ENCODE peak calls at places on chromosomes 12 and 14, in ten cellular contexts. One of them, this sample, is unnamed.

GRCh38 chr12:114131824-114132223 is 165.7 kb upstream of the RBM19 start:
- DNase-seq in endodermal cell: peak
- DNase-seq in HL-60: no peak
- DNase-seq in A549: no peak
- DNase-seq in A673: no peak
- DNase-seq in PC-9: no peak
- DNase-seq in lower lobe of right lung: no peak
- DNase-seq in AG09309: no peak
- DNase-seq in HCT116: no peak
- DNase-seq in spleen: no peak
- DNase-seq in this sample: no peak

GRCh38 chr14:33404054-33404453 is 465.4 kb downstream of the NPAS3 start:
- DNase-seq in endodermal cell: no peak
- DNase-seq in HL-60: no peak
- DNase-seq in A549: no peak
- DNase-seq in A673: peak
- DNase-seq in PC-9: peak
- DNase-seq in lower lobe of right lung: no peak
- DNase-seq in AG09309: peak
- DNase-seq in HCT116: no peak
- DNase-seq in spleen: no peak
- DNase-seq in this sample: no peak

GRCh38 chr12:119423285-119423684 is 88.8 kb downstream of the CCDC60 start:
- DNase-seq in endodermal cell: peak
- DNase-seq in HL-60: no peak
- DNase-seq in A549: no peak
- DNase-seq in A673: peak
- DNase-seq in PC-9: no peak
- DNase-seq in lower lobe of right lung: no peak
- DNase-seq in AG09309: no peak
- DNase-seq in HCT116: peak
- DNase-seq in spleen: no peak
- DNase-seq in this sample: no peak

GRCh38 chr12:109991586-109991985 is 4.6 kb downstream of the GIT2 start:
- DNase-seq in endodermal cell: no peak
- DNase-seq in HL-60: no peak
- DNase-seq in A549: no peak
- DNase-seq in A673: no peak
- DNase-seq in PC-9: no peak
- DNase-seq in lower lobe of right lung: no peak
- DNase-seq in AG09309: no peak
- DNase-seq in HCT116: no peak
- DNase-seq in spleen: no peak
- DNase-seq in this sample: no peak

GRCh38 chr12:52036587-52037171 is 14.6 kb upstream of the NR4A1 start:
- DNase-seq in endodermal cell: peak
- DNase-seq in HL-60: peak
- DNase-seq in A549: peak
- DNase-seq in A673: peak
- DNase-seq in PC-9: peak
- DNase-seq in lower lobe of right lung: peak
- DNase-seq in AG09309: no peak
- DNase-seq in HCT116: no peak
- DNase-seq in spleen: peak
- DNase-seq in this sample: no peak

GRCh38 chr14:41899416-41899815 is 292.7 kb downstream of the LRFN5 start:
- DNase-seq in endodermal cell: no peak
- DNase-seq in HL-60: no peak
- DNase-seq in A549: no peak
- DNase-seq in A673: peak
- DNase-seq in PC-9: no peak
- DNase-seq in lower lobe of right lung: no peak
- DNase-seq in AG09309: no peak
- DNase-seq in HCT116: no peak
- DNase-seq in spleen: no peak
- DNase-seq in this sample: no peak

GRCh38 chr14:44962573-44963528 is 861 bp downstream of the TOGARAM1 start:
- DNase-seq in endodermal cell: no peak
- DNase-seq in HL-60: no peak
- DNase-seq in A549: peak
- DNase-seq in A673: peak
- DNase-seq in PC-9: no peak
- DNase-seq in lower lobe of right lung: peak
- DNase-seq in AG09309: no peak
- DNase-seq in HCT116: no peak
- DNase-seq in spleen: peak
- DNase-seq in this sample: no peak

GRCh38 chr14:95784137-95784536 is 70.2 kb upstream of the TCL1A start:
- DNase-seq in endodermal cell: peak
- DNase-seq in HL-60: no peak
- DNase-seq in A549: no peak
- DNase-seq in A673: peak
- DNase-seq in PC-9: no peak
- DNase-seq in lower lobe of right lung: no peak
- DNase-seq in AG09309: no peak
- DNase-seq in HCT116: no peak
- DNase-seq in spleen: no peak
- DNase-seq in this sample: peak

GRCh38 chr12:50083301-50083700 is 1.8 kb upstream of the SMARCD1 start:
- DNase-seq in endodermal cell: no peak
- DNase-seq in HL-60: no peak
- DNase-seq in A549: no peak
- DNase-seq in A673: no peak
- DNase-seq in PC-9: no peak
- DNase-seq in lower lobe of right lung: peak
- DNase-seq in AG09309: no peak
- DNase-seq in HCT116: no peak
- DNase-seq in spleen: peak
- DNase-seq in this sample: no peak

GRCh38 chr12:50085615-50085928 is 430 bp downstream of the SMARCD1 start:
- DNase-seq in endodermal cell: no peak
- DNase-seq in HL-60: no peak
- DNase-seq in A549: no peak
- DNase-seq in A673: no peak
- DNase-seq in PC-9: no peak
- DNase-seq in lower lobe of right lung: no peak
- DNase-seq in AG09309: no peak
- DNase-seq in HCT116: no peak
- DNase-seq in spleen: no peak
- DNase-seq in this sample: no peak

GRCh38 chr12:50086148-50086547 is 1.0 kb downstream of the SMARCD1 start:
- DNase-seq in endodermal cell: no peak
- DNase-seq in HL-60: no peak
- DNase-seq in A549: no peak
- DNase-seq in A673: no peak
- DNase-seq in PC-9: no peak
- DNase-seq in lower lobe of right lung: no peak
- DNase-seq in AG09309: no peak
- DNase-seq in HCT116: no peak
- DNase-seq in spleen: peak
- DNase-seq in this sample: no peak

GRCh38 chr12:50087159-50087558 is 2.0 kb downstream of the SMARCD1 start:
- DNase-seq in endodermal cell: no peak
- DNase-seq in HL-60: no peak
- DNase-seq in A549: no peak
- DNase-seq in A673: no peak
- DNase-seq in PC-9: no peak
- DNase-seq in lower lobe of right lung: no peak
- DNase-seq in AG09309: no peak
- DNase-seq in HCT116: no peak
- DNase-seq in spleen: peak
- DNase-seq in this sample: no peak

DNA sequence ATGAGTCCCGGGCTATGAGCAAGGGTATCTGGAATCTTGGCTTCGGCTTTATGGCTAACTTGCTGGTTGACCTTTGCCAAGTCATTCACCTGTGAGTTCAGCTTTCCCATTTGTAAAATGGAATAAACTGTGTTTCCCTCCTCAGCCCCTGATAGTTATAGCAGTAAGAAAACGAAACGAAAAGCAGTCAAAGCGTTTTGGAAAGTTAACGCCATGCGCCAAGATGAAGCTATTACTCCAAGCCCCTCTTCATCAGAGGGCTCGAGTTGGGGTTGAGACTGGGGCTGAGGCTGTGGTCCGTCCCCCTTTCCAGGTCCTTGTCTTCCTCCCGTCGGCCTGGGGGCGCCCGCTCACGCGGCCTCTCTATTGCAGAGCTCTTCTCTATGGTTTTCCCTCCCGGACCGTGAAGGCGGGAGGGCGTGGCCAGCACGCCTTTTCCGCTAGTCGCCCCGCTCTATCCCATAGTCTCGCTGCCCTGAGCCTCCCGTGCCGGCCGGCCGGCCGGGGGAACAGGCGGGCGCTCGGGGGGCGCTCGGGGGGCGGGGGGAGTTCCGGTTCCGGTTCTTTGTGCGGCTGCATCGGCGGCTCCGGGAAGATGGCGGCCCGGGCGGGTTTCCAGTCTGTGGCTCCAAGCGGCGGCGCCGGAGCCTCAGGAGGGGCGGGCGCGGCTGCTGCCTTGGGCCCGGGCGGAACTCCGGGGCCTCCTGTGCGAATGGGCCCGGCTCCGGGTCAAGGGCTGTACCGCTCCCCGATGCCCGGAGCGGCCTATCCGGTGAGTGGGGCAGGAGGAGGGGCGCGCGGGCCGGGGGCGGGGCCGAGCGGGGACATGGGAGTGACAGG is at the start of gene SMARCD1:
- DNase-seq in endodermal cell: peak
- DNase-seq in HL-60: peak
- DNase-seq in A549: peak
- DNase-seq in A673: peak
- DNase-seq in PC-9: peak
- DNase-seq in lower lobe of right lung: peak
- DNase-seq in AG09309: peak
- DNase-seq in HCT116: peak
- DNase-seq in spleen: peak
- DNase-seq in this sample: peak
- TF ChIP-seq CTCF in endodermal cell: peak
- TF ChIP-seq CTCF in HL-60: peak
- TF ChIP-seq CTCF in A549: peak
- TF ChIP-seq CTCF in A673: peak
- TF ChIP-seq CTCF in PC-9: peak
- TF ChIP-seq CTCF in lower lobe of right lung: peak
- TF ChIP-seq CTCF in AG09309: peak
- TF ChIP-seq CTCF in HCT116: peak
- TF ChIP-seq CTCF in spleen: peak
- TF ChIP-seq CTCF in this sample: peak

DNA sequence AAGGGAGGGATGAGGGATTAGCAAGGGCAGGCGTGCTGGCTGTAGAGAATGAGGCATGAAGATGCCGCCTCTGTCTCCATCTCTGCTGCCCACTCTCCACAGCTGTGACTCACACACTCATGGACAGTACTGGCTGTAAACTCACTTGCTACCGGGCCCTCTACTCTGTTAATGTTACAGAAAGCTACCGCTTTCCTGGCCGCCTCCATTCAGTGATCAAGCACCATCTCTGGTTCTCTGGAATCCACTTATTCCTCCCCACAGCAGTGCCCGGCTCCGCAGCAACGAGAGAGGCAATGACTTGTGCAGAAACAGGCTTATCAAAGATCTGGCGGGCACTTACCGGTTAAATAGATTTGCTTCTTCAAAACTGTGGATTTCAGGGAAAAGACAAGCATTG is 34.8 kb downstream of the AMN start:
- DNase-seq in endodermal cell: no peak
- DNase-seq in HL-60: no peak
- DNase-seq in A549: no peak
- DNase-seq in A673: no peak
- DNase-seq in PC-9: no peak
- DNase-seq in lower lobe of right lung: no peak
- DNase-seq in AG09309: no peak
- DNase-seq in HCT116: no peak
- DNase-seq in spleen: no peak
- DNase-seq in this sample: no peak
- H3K4me3 ChIP-seq in endodermal cell: no peak
- H3K4me3 ChIP-seq in HL-60: no peak
- H3K4me3 ChIP-seq in A549: no peak
- H3K4me3 ChIP-seq in A673: no peak
- H3K4me3 ChIP-seq in PC-9: no peak
- H3K4me3 ChIP-seq in lower lobe of right lung: no peak
- H3K4me3 ChIP-seq in AG09309: no peak
- H3K4me3 ChIP-seq in HCT116: no peak
- H3K4me3 ChIP-seq in spleen: no peak
- H3K4me3 ChIP-seq in this sample: no peak

GRCh38 chr14:30283822-30284446 is 275.0 kb upstream of the G2E3 start:
- DNase-seq in endodermal cell: peak
- DNase-seq in HL-60: no peak
- DNase-seq in A549: peak
- DNase-seq in A673: peak
- DNase-seq in PC-9: no peak
- DNase-seq in lower lobe of right lung: no peak
- DNase-seq in AG09309: peak
- DNase-seq in HCT116: peak
- DNase-seq in spleen: no peak
- DNase-seq in this sample: peak
- TF ChIP-seq CTCF in endodermal cell: peak
- TF ChIP-seq CTCF in HL-60: peak
- TF ChIP-seq CTCF in A549: peak
- TF ChIP-seq CTCF in A673: peak
- TF ChIP-seq CTCF in PC-9: peak
- TF ChIP-seq CTCF in lower lobe of right lung: peak
- TF ChIP-seq CTCF in AG09309: peak
- TF ChIP-seq CTCF in HCT116: peak
- TF ChIP-seq CTCF in spleen: no peak
- TF ChIP-seq CTCF in this sample: peak

GRCh38 chr12:105954891-105955607 is 183.7 kb downstream of the NUAK1 start:
- DNase-seq in endodermal cell: no peak
- DNase-seq in HL-60: no peak
- DNase-seq in A549: no peak
- DNase-seq in A673: no peak
- DNase-seq in PC-9: no peak
- DNase-seq in lower lobe of right lung: no peak
- DNase-seq in AG09309: no peak
- DNase-seq in HCT116: no peak
- DNase-seq in spleen: no peak
- DNase-seq in this sample: no peak

GRCh38 chr12:105949391-105949790 is 189.4 kb downstream of the NUAK1 start:
- DNase-seq in endodermal cell: no peak
- DNase-seq in HL-60: no peak
- DNase-seq in A549: no peak
- DNase-seq in A673: no peak
- DNase-seq in PC-9: peak
- DNase-seq in lower lobe of right lung: no peak
- DNase-seq in AG09309: no peak
- DNase-seq in HCT116: no peak
- DNase-seq in spleen: no peak
- DNase-seq in this sample: no peak

GRCh38 chr12:105948331-105948730 is 190.4 kb downstream of the NUAK1 start:
- DNase-seq in endodermal cell: no peak
- DNase-seq in HL-60: no peak
- DNase-seq in A549: no peak
- DNase-seq in A673: no peak
- DNase-seq in PC-9: peak
- DNase-seq in lower lobe of right lung: no peak
- DNase-seq in AG09309: peak
- DNase-seq in HCT116: no peak
- DNase-seq in spleen: no peak
- DNase-seq in this sample: no peak

GRCh38 chr12:105947906-105948305 is 190.8 kb downstream of the NUAK1 start:
- DNase-seq in endodermal cell: no peak
- DNase-seq in HL-60: no peak
- DNase-seq in A549: no peak
- DNase-seq in A673: no peak
- DNase-seq in PC-9: no peak
- DNase-seq in lower lobe of right lung: no peak
- DNase-seq in AG09309: no peak
- DNase-seq in HCT116: no peak
- DNase-seq in spleen: no peak
- DNase-seq in this sample: no peak

DNA sequence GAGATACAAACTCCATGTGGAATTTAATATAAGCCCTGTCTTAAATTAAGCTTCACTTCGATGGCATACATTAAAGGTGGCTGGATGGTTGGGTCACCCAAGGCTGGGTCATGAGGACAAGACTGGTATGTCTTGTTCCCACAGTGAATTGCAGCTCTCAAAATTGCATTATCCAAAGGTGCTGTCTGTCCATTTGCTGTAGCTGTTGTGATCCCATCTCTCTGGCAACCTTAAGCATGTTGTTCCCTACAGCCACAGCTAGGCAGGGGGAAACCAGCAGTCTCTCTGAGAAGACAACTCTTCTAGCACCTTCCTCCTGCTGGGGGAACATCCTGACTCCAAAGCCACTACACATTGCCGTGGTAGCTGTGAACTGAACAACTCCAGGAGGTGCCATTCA is 187.0 kb downstream of the NUAK1 start:
- DNase-seq in endodermal cell: no peak
- DNase-seq in HL-60: no peak
- DNase-seq in A549: no peak
- DNase-seq in A673: no peak
- DNase-seq in PC-9: no peak
- DNase-seq in lower lobe of right lung: no peak
- DNase-seq in AG09309: no peak
- DNase-seq in HCT116: no peak
- DNase-seq in spleen: no peak
- DNase-seq in this sample: no peak
- H3K4me3 ChIP-seq in endodermal cell: no peak
- H3K4me3 ChIP-seq in HL-60: no peak
- H3K4me3 ChIP-seq in A549: no peak
- H3K4me3 ChIP-seq in A673: no peak
- H3K4me3 ChIP-seq in PC-9: no peak
- H3K4me3 ChIP-seq in lower lobe of right lung: no peak
- H3K4me3 ChIP-seq in AG09309: no peak
- H3K4me3 ChIP-seq in HCT116: no peak
- H3K4me3 ChIP-seq in spleen: no peak
- H3K4me3 ChIP-seq in this sample: no peak